ENCODE peak calls at places on chromosomes 3 and 15, in seven cellular contexts. One of them, this sample, is unnamed.

GRCh38 chr15:42691770-42692169 is 45.2 kb downstream of the CDAN1 start:
- DNase-seq in heart right ventricle: no peak
- DNase-seq in cardiac muscle cell: no peak
- DNase-seq in left lung: no peak
- DNase-seq in ovary: no peak
- DNase-seq in AG04449: no peak
- DNase-seq in breast epithelium: no peak
- DNase-seq in this sample: no peak

GRCh38 chr3:169505577-169506155 is 157.8 kb downstream of the MECOM start:
- DNase-seq in heart right ventricle: no peak
- DNase-seq in cardiac muscle cell: no peak
- DNase-seq in left lung: no peak
- DNase-seq in ovary: no peak
- DNase-seq in AG04449: no peak
- DNase-seq in breast epithelium: no peak
- DNase-seq in this sample: no peak

GRCh38 chr3:20142517-20142916 is 43.5 kb downstream of the SGO1 start:
- DNase-seq in heart right ventricle: no peak
- DNase-seq in cardiac muscle cell: no peak
- DNase-seq in left lung: no peak
- DNase-seq in ovary: no peak
- DNase-seq in AG04449: no peak
- DNase-seq in breast epithelium: no peak
- DNase-seq in this sample: no peak

GRCh38 chr3:133591271-133591742 is 17.8 kb downstream of the CDV3 start:
- DNase-seq in heart right ventricle: no peak
- DNase-seq in cardiac muscle cell: no peak
- DNase-seq in left lung: no peak
- DNase-seq in ovary: no peak
- DNase-seq in AG04449: no peak
- DNase-seq in breast epithelium: no peak
- DNase-seq in this sample: no peak

GRCh38 chr3:48402281-48402732 is 27.6 kb downstream of the PLXNB1 start:
- DNase-seq in heart right ventricle: no peak
- DNase-seq in cardiac muscle cell: no peak
- DNase-seq in left lung: peak
- DNase-seq in ovary: peak
- DNase-seq in AG04449: peak
- DNase-seq in breast epithelium: peak
- DNase-seq in this sample: peak

GRCh38 chr3:125683067-125683844 is 88.0 kb upstream of the OSBPL11 start:
- DNase-seq in heart right ventricle: peak
- DNase-seq in cardiac muscle cell: no peak
- DNase-seq in left lung: no peak
- DNase-seq in ovary: peak
- DNase-seq in AG04449: no peak
- DNase-seq in breast epithelium: peak
- DNase-seq in this sample: no peak

GRCh38 chr3:128242818-128243601 is 89.7 kb downstream of the EEFSEC start:
- DNase-seq in heart right ventricle: no peak
- DNase-seq in cardiac muscle cell: no peak
- DNase-seq in left lung: no peak
- DNase-seq in ovary: no peak
- DNase-seq in AG04449: no peak
- DNase-seq in breast epithelium: no peak
- DNase-seq in this sample: no peak

GRCh38 chr15:44545934-44546802 is 9.2 kb downstream of the EIF3J start:
- DNase-seq in heart right ventricle: peak
- DNase-seq in cardiac muscle cell: no peak
- DNase-seq in left lung: no peak
- DNase-seq in ovary: no peak
- DNase-seq in AG04449: no peak
- DNase-seq in breast epithelium: no peak
- DNase-seq in this sample: no peak

GRCh38 chr3:73586628-73587027 is 38.1 kb downstream of the PDZRN3 start:
- DNase-seq in heart right ventricle: no peak
- DNase-seq in cardiac muscle cell: no peak
- DNase-seq in left lung: no peak
- DNase-seq in ovary: no peak
- DNase-seq in AG04449: no peak
- DNase-seq in breast epithelium: no peak
- DNase-seq in this sample: no peak

GRCh38 chr3:195401959-195402358 is 40.9 kb downstream of the ACAP2 start:
- DNase-seq in heart right ventricle: no peak
- DNase-seq in cardiac muscle cell: no peak
- DNase-seq in left lung: no peak
- DNase-seq in ovary: no peak
- DNase-seq in AG04449: no peak
- DNase-seq in breast epithelium: no peak
- DNase-seq in this sample: no peak

GRCh38 chr15:38670142-38671002 is 105.8 kb upstream of the RASGRP1 start:
- DNase-seq in heart right ventricle: no peak
- DNase-seq in cardiac muscle cell: no peak
- DNase-seq in left lung: no peak
- DNase-seq in ovary: no peak
- DNase-seq in AG04449: no peak
- DNase-seq in breast epithelium: no peak
- DNase-seq in this sample: no peak

GRCh38 chr3:171283248-171284222 is 176.7 kb downstream of the TNIK start:
- DNase-seq in heart right ventricle: no peak
- DNase-seq in cardiac muscle cell: no peak
- DNase-seq in left lung: no peak
- DNase-seq in ovary: no peak
- DNase-seq in AG04449: no peak
- DNase-seq in breast epithelium: no peak
- DNase-seq in this sample: no peak

GRCh38 chr15:72230197-72231065 is 559 bp downstream of the PKM start:
- DNase-seq in heart right ventricle: peak
- DNase-seq in cardiac muscle cell: peak
- DNase-seq in left lung: peak
- DNase-seq in ovary: peak
- DNase-seq in AG04449: peak
- DNase-seq in breast epithelium: peak
- DNase-seq in this sample: peak

DNA sequence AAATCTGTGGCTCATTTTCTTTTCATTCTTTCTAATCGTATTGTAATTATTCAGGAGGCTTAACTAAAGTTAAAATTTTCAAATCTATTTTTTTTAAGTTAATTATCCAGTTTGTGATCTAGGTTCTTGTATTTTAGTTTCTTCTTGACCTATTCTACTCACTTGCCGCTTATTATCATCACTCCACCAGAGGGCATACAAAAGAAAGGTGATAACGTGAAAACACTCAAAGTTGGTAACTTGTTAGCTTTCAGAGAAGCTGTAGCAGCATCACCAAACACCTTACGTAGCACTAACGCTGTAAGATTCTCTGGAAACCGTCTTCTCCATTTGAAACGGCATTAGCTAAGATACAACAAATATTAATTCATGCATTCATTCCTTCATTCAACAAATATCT is 4.8 kb downstream of the GNB4 start:
- DNase-seq in heart right ventricle: no peak
- DNase-seq in cardiac muscle cell: peak
- DNase-seq in left lung: no peak
- DNase-seq in ovary: no peak
- DNase-seq in AG04449: no peak
- DNase-seq in breast epithelium: no peak
- DNase-seq in this sample: no peak
- TF ChIP-seq CTCF in heart right ventricle: no peak
- TF ChIP-seq CTCF in cardiac muscle cell: peak
- TF ChIP-seq CTCF in left lung: no peak
- TF ChIP-seq CTCF in ovary: no peak
- TF ChIP-seq CTCF in AG04449: peak
- TF ChIP-seq CTCF in breast epithelium: no peak
- TF ChIP-seq CTCF in this sample: peak

DNA sequence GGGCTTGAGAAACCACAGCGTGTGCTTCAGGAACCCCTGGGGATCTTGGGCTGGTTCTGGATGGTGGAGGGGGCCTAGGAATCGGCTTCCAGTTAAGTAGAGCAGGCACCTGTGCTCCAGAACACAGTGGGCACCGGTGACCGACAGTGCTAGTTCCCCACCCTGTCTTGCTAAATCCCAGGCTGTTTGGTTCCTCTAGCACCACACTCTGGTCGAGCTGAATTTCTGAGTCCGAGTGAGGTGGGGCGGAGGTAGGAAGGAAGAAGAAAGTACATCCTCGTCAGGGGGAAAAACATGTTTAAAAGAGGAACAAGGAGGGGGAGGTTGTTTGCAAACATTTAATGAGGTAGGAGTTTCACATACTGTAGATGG is 29.1 kb downstream of the SLC6A6 start:
- DNase-seq in heart right ventricle: no peak
- DNase-seq in cardiac muscle cell: no peak
- DNase-seq in left lung: no peak
- DNase-seq in ovary: no peak
- DNase-seq in AG04449: no peak
- DNase-seq in breast epithelium: no peak
- DNase-seq in this sample: no peak
- TF ChIP-seq CTCF in heart right ventricle: no peak
- TF ChIP-seq CTCF in cardiac muscle cell: no peak
- TF ChIP-seq CTCF in left lung: no peak
- TF ChIP-seq CTCF in ovary: no peak
- TF ChIP-seq CTCF in AG04449: no peak
- TF ChIP-seq CTCF in breast epithelium: no peak
- TF ChIP-seq CTCF in this sample: no peak

GRCh38 chr15:95326689-95327525 is 1003.6 kb upstream of the NR2F2 start:
- DNase-seq in heart right ventricle: no peak
- DNase-seq in cardiac muscle cell: peak
- DNase-seq in left lung: no peak
- DNase-seq in ovary: peak
- DNase-seq in AG04449: no peak
- DNase-seq in breast epithelium: no peak
- DNase-seq in this sample: no peak

GRCh38 chr15:95325763-95326688 is 1004.5 kb upstream of the NR2F2 start:
- DNase-seq in heart right ventricle: no peak
- DNase-seq in cardiac muscle cell: peak
- DNase-seq in left lung: no peak
- DNase-seq in ovary: peak
- DNase-seq in AG04449: no peak
- DNase-seq in breast epithelium: no peak
- DNase-seq in this sample: no peak

GRCh38 chr15:95327661-95328060 is 1002.8 kb upstream of the NR2F2 start:
- DNase-seq in heart right ventricle: no peak
- DNase-seq in cardiac muscle cell: no peak
- DNase-seq in left lung: no peak
- DNase-seq in ovary: peak
- DNase-seq in AG04449: no peak
- DNase-seq in breast epithelium: no peak
- DNase-seq in this sample: no peak

GRCh38 chr15:95329362-95329761 is 1001.1 kb upstream of the NR2F2 start:
- DNase-seq in heart right ventricle: no peak
- DNase-seq in cardiac muscle cell: no peak
- DNase-seq in left lung: no peak
- DNase-seq in ovary: peak
- DNase-seq in AG04449: no peak
- DNase-seq in breast epithelium: no peak
- DNase-seq in this sample: no peak

DNA sequence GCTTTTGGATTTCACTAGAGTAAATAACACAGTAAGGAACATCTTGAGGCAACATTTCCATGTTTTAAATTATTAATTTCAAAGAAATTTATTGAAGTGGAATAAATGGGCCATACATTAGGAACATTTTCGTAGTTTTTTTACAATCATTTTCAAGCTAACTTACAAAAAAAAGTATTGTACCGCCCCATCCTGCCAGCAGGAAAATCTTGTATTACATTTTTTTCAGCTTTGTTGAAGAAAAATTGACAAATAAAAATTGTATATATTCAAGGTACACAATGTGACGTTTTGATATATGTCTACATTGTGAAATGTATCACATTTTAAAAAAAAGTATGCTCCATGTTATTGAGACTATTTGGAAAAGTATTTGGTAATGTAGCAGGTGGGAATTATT is 1001.9 kb upstream of the NR2F2 start:
- DNase-seq in heart right ventricle: no peak
- DNase-seq in cardiac muscle cell: no peak
- DNase-seq in left lung: no peak
- DNase-seq in ovary: no peak
- DNase-seq in AG04449: no peak
- DNase-seq in breast epithelium: no peak
- DNase-seq in this sample: no peak
- TF ChIP-seq CTCF in heart right ventricle: no peak
- TF ChIP-seq CTCF in cardiac muscle cell: no peak
- TF ChIP-seq CTCF in left lung: no peak
- TF ChIP-seq CTCF in ovary: peak
- TF ChIP-seq CTCF in AG04449: no peak
- TF ChIP-seq CTCF in breast epithelium: no peak
- TF ChIP-seq CTCF in this sample: no peak

GRCh38 chr15:40936234-40936708 is 7.1 kb downstream of the DLL4 start:
- DNase-seq in heart right ventricle: no peak
- DNase-seq in cardiac muscle cell: no peak
- DNase-seq in left lung: peak
- DNase-seq in ovary: no peak
- DNase-seq in AG04449: no peak
- DNase-seq in breast epithelium: no peak
- DNase-seq in this sample: no peak

GRCh38 chr15:40939909-40940801 is 11.0 kb downstream of the DLL4 start:
- DNase-seq in heart right ventricle: peak
- DNase-seq in cardiac muscle cell: no peak
- DNase-seq in left lung: no peak
- DNase-seq in ovary: no peak
- DNase-seq in AG04449: no peak
- DNase-seq in breast epithelium: no peak
- DNase-seq in this sample: no peak

GRCh38 chr15:40936709-40937666 is 7.8 kb downstream of the DLL4 start:
- DNase-seq in heart right ventricle: no peak
- DNase-seq in cardiac muscle cell: no peak
- DNase-seq in left lung: peak
- DNase-seq in ovary: no peak
- DNase-seq in AG04449: no peak
- DNase-seq in breast epithelium: no peak
- DNase-seq in this sample: no peak

GRCh38 chr15:40938530-40938870 is 9.4 kb downstream of the DLL4 start:
- DNase-seq in heart right ventricle: no peak
- DNase-seq in cardiac muscle cell: no peak
- DNase-seq in left lung: no peak
- DNase-seq in ovary: no peak
- DNase-seq in AG04449: no peak
- DNase-seq in breast epithelium: no peak
- DNase-seq in this sample: no peak

DNA sequence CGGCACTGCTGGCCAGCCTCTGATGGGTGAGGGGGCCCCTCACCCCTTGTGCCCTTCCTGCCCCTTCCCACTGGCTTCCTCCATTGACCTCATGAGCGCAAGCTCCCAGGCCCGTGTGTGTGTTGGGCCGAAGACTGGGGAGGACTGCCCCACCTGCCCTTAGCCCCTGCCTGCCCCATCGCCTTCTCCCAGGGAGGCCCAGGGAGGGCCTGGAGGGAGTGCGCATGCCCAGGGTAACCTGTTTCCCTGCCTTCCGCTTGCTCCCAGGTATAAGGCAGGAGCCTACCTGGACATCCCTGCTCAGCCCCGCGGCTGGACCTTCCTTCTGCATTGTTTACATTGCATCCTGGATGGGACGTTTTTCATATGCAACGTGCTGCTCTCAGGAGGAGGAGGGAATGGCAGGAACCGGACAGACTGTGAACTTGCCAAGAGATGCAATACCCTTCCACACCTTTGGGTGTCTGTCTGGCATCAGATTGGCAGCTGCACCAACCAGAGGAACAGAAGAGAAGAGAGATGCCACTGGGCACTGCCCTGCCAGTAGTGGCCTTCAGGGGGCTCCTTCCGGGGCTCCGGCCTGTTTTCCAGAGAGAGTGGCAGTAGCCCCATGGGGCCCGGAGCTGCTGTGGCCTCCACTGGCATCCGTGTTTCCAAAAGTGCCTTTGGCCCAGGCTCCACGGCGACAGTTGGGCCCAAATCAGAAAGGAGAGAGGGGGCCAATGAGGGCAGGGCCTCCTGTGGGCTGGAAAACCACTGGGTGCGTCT is 8.8 kb downstream of the DLL4 start:
- DNase-seq in heart right ventricle: no peak
- DNase-seq in cardiac muscle cell: no peak
- DNase-seq in left lung: peak
- DNase-seq in ovary: no peak
- DNase-seq in AG04449: no peak
- DNase-seq in breast epithelium: peak
- DNase-seq in this sample: no peak
- TF ChIP-seq CTCF in heart right ventricle: peak
- TF ChIP-seq CTCF in cardiac muscle cell: peak
- TF ChIP-seq CTCF in left lung: no peak
- TF ChIP-seq CTCF in ovary: no peak
- TF ChIP-seq CTCF in AG04449: peak
- TF ChIP-seq CTCF in breast epithelium: peak
- TF ChIP-seq CTCF in this sample: no peak